ENCODE peak calls at places on chromosomes 12 and 14, in four cellular contexts. Z is effector CD4-positive, alpha-beta T cell; R is ovary; U is CD8-positive, alpha-beta T cell. J is an unnamed sample.

GRCh38 chr12:126347421-126347820 is 1282.2 kb downstream of the AACS start:
- DNase-seq in R (no peak), Z (no peak), U (no peak), J (no peak)

GRCh38 chr14:90576581-90576980 is 179.8 kb downstream of the CALM1 start:
- DNase-seq in Z (no peak), U (no peak), R (no peak), J (no peak)

GRCh38 chr14:87260460-87260859 is 732.5 kb downstream of the GALC start:
- DNase-seq in Z (no peak), R (no peak), U (no peak), J (no peak)

GRCh38 chr14:34501004-34501580 is 38.4 kb downstream of the EAPP start:
- DNase-seq in U (no peak), Z (no peak), R (no peak), J (no peak)

GRCh38 chr14:33917664-33918063 is 33.2 kb downstream of the EGLN3 start:
- DNase-seq in Z (no peak), U (no peak), R (no peak), J (no peak)

GRCh38 chr14:104682107-104682593 is 7.3 kb upstream of the INF2 start:
- DNase-seq in R (peak; percentile 8), Z (no peak), U (no peak), J (no peak)

GRCh38 chr12:119659289-119659897 is 8.5 kb upstream of the PRKAB1 start:
- DNase-seq in Z (peak; percentile 25), R (no peak), U (no peak), J (peak; percentile 19)

GRCh38 chr14:89144066-89144465 is 273.0 kb downstream of the FOXN3 start:
- DNase-seq in R (no peak), Z (no peak), U (no peak), J (no peak)

GRCh38 chr12:88113871-88114270 is 28.0 kb downstream of the CEP290 start:
- DNase-seq in Z (no peak), U (no peak), R (no peak), J (no peak)

GRCh38 chr12:46200551-46200950 is 68.3 kb downstream of the SLC38A1 start:
- DNase-seq in Z (no peak), U (no peak), R (no peak), J (no peak)

GRCh38 chr14:73850940-73851339 is 691 bp upstream of the PTGR2 start:
- DNase-seq in R (no peak), Z (no peak), U (no peak), J (no peak)

GRCh38 chr14:91380610-91381371 is 36.8 kb downstream of the CCDC88C start:
- DNase-seq in R (no peak), Z (no peak), U (no peak), J (no peak)

GRCh38 chr14:52876311-52876710 is 74.5 kb downstream of the FERMT2 start:
- DNase-seq in U (no peak), Z (no peak), R (no peak), J (no peak)

GRCh38 chr12:124114316-124114715 is 141.3 kb downstream of the ZNF664 start:
- DNase-seq in R (no peak), Z (no peak), U (no peak), J (no peak)

GRCh38 chr12:12108441-12109058 is 37.8 kb downstream of the BCL2L14 start:
- DNase-seq in U (no peak), Z (no peak), R (no peak), J (no peak)

GRCh38 chr12:87866602-87867292 is 162.5 kb downstream of the C12orf50 start:
- DNase-seq in Z (no peak), U (no peak), R (no peak), J (no peak)

GRCh38 chr12:129901256-129901655 is 2.6 kb downstream of the TMEM132D start:
- DNase-seq in Z (no peak), R (no peak), U (no peak), J (no peak)

GRCh38 chr12:11769723-11770514 is 120.4 kb downstream of the ETV6 start:
- DNase-seq in Z (no peak), U (no peak), R (no peak), J (no peak)

GRCh38 chr12:96400631-96401060 is 407 bp upstream of the CDK17 start:
- DNase-seq in R (no peak), Z (no peak), U (no peak), J (no peak)

GRCh38 chr14:92122351-92122677 is 545 bp downstream of the CPSF2 start:
- DNase-seq in R (no peak), Z (no peak), U (no peak), J (no peak)

GRCh38 chr14:58942516-58942915 is 246.0 kb upstream of the DAAM1 start:
- DNase-seq in Z (no peak), U (no peak), R (no peak), J (no peak)

GRCh38 chr14:65469903-65470302 is 57.4 kb downstream of the FUT8 start:
- DNase-seq in R (no peak), U (no peak), Z (no peak), J (no peak)

GRCh38 chr14:53715390-53715730 is 241.3 kb downstream of the BMP4 start:
- DNase-seq in U (no peak), Z (no peak), R (no peak), J (no peak)

GRCh38 chr14:77882098-77882497 is 82.2 kb downstream of the ADCK1 start:
- DNase-seq in Z (no peak), R (no peak), U (no peak), J (no peak)

GRCh38 chr12:124677552-124678356 is 110.3 kb upstream of the NCOR2 start:
- DNase-seq in Z (no peak), R (no peak), U (no peak), J (no peak)

GRCh38 chr12:104050436-104050835 is 449 bp upstream of the GLT8D2 start:
- DNase-seq in Z (no peak), U (no peak), R (no peak), J (no peak)

GRCh38 chr12:132279184-132279889 is 50.1 kb downstream of the GALNT9 start:
- DNase-seq in Z (no peak), R (no peak), U (no peak), J (no peak)

GRCh38 chr14:87483651-87484260 is 509.2 kb downstream of the GALC start:
- DNase-seq in R (no peak), Z (no peak), U (no peak), J (no peak)

GRCh38 chr12:70691018-70691672 is 53.9 kb upstream of the PTPRB start:
- DNase-seq in R (no peak), U (no peak), Z (no peak), J (no peak)

GRCh38 chr12:123384318-123384993 is 524 bp downstream of the KMT5A start:
- DNase-seq in R (no peak), U (no peak), Z (peak; percentile 13), J (no peak)

GRCh38 chr14:74595006-74595735 is 16.9 kb downstream of the LTBP2 start:
- DNase-seq in Z (no peak), R (peak; percentile 84), U (no peak), J (no peak)

GRCh38 chr14:56660677-56661389 is 81.2 kb downstream of the TMEM260 start:
- DNase-seq in U (no peak), R (no peak), Z (no peak), J (no peak)

GRCh38 chr14:91231446-91231845 is 13.1 kb downstream of the GPR68 start:
- DNase-seq in Z (no peak), R (no peak), U (no peak), J (no peak)

J was measured in T follicular helper cell.